ENCODE peak calls at places on chromosomes 4 and X, in six cellular contexts. J, N, V, A, U and Z are unnamed samples.

GRCh38 chr4:139892973-139893736 is 227.5 kb downstream of the MGST2 start:
- DNase-seq in J (no peak), N (no peak), V (no peak), A (no peak), U (no peak), Z (no peak)

GRCh38 chr4:114137984-114138383 is 158.5 kb upstream of the ARSJ start:
- DNase-seq in J (no peak), N (no peak), V (no peak), A (no peak), U (no peak), Z (no peak)

GRCh38 chrX:150236304-150236703 is 126.8 kb upstream of the MAMLD1 start:
- DNase-seq in J (peak; percentile 44), N (no peak), V (no peak), A (no peak), U (no peak), Z (no peak)

GRCh38 chr4:15658136-15658535 is 3.0 kb upstream of the FBXL5 start:
- DNase-seq in J (no peak), N (no peak), V (no peak), A (no peak), U (no peak), Z (no peak)

GRCh38 chr4:73843369-73843768 is 6.9 kb downstream of the CXCL6 start:
- DNase-seq in J (no peak), N (no peak), V (no peak), A (no peak), U (no peak), Z (no peak)

GRCh38 chr4:41746440-41747229 is 1.9 kb downstream of the PHOX2B start:
- DNase-seq in J (no peak), N (no peak), V (no peak), A (no peak), U (no peak), Z (no peak)

GRCh38 chrX:13994681-13995080 is 35.0 kb downstream of the GEMIN8 start:
- DNase-seq in J (no peak), N (no peak), V (no peak), A (no peak), U (no peak), Z (no peak)

GRCh38 chr4:183424109-183424751 is 20.2 kb upstream of the CDKN2AIP start:
- DNase-seq in J (no peak), N (no peak), V (no peak), A (no peak), U (no peak), Z (no peak)

GRCh38 chr4:138910914-138911336 is 104.7 kb upstream of the NOCT start:
- DNase-seq in J (peak; percentile 86), N (peak; percentile 40), V (no peak), A (peak; percentile 50), U (peak; percentile 55), Z (peak; percentile 90)

GRCh38 chr4:148443550-148444295 is 1.5 kb upstream of the NR3C2 start:
- DNase-seq in J (no peak), N (peak; percentile 9), V (no peak), A (no peak), U (no peak), Z (no peak)
- TF ChIP-seq BHLHE40 in J (no peak), N (no peak), V (no peak), A (no peak), U (no peak), Z (no peak)

GRCh38 chr4:126470862-126471261 is 1156.1 kb downstream of the FAT4 start:
- DNase-seq in J (peak; percentile 36), N (no peak), V (no peak), A (no peak), U (no peak), Z (no peak)
- TF ChIP-seq BHLHE40 in J (no peak), N (no peak), V (no peak), A (no peak), U (no peak), Z (no peak)

GRCh38 chr4:184536881-184537248 is 62.5 kb upstream of the IRF2 start:
- DNase-seq in J (no peak), N (no peak), V (no peak), A (peak; percentile 19), U (no peak), Z (no peak)
- TF ChIP-seq BHLHE40 in J (no peak), N (no peak), V (no peak), A (no peak), U (no peak), Z (no peak)

GRCh38 chr4:17985832-17986231 is 35.7 kb downstream of the LCORL start:
- DNase-seq in J (no peak), N (no peak), V (no peak), A (no peak), U (no peak), Z (no peak)

GRCh38 chr4:17981063-17981462 is 40.5 kb downstream of the LCORL start:
- DNase-seq in J (peak; percentile 30), N (no peak), V (no peak), A (no peak), U (no peak), Z (no peak)
- TF ChIP-seq BHLHE40 in J (no peak), N (no peak), V (no peak), A (no peak), U (no peak), Z (no peak)

DNA sequence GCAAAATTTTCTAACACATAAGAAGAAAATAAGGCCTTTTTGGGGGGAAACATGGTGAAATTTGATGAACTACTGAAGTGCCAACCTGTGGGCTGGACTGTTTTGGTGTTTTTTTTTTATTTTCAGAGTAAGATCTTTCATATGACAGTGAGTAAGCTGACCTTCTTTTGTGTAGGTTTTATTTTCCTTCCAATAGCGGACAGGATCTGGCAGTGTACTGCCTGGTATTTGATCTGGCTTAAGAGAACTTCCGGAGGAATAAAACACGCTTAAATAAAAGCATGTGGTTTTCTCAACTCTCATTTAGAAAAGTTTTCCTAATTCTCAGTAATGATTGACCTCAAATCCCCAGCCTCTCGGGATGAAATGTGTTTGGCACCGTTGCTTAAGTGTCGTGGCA is 65.5 kb upstream of the PDLIM3 start:
- DNase-seq in J (no peak), N (no peak), V (no peak), A (no peak), U (no peak), Z (no peak)
- TF ChIP-seq BHLHE40 in J (no peak), N (no peak), V (no peak), A (no peak), U (no peak), Z (no peak)

GRCh38 chrX:151985531-151985930 is 11.1 kb upstream of the GABRE start:
- DNase-seq in J (no peak), N (no peak), V (no peak), A (no peak), U (no peak), Z (no peak)
- TF ChIP-seq BHLHE40 in J (no peak), N (no peak), V (no peak), A (no peak), U (no peak), Z (no peak)

GRCh38 chrX:55709735-55710134 is 7.8 kb upstream of the RRAGB start:
- DNase-seq in J (no peak), N (no peak), V (no peak), A (no peak), U (no peak), Z (no peak)

GRCh38 chrX:55715847-55716246 is 1.7 kb upstream of the RRAGB start:
- DNase-seq in J (no peak), N (no peak), V (no peak), A (peak; percentile 10), U (peak; percentile 10), Z (no peak)

GRCh38 chrX:55713635-55714034 is 3.9 kb upstream of the RRAGB start:
- DNase-seq in J (no peak), N (no peak), V (no peak), A (no peak), U (no peak), Z (no peak)

GRCh38 chrX:55714111-55714510 is 3.4 kb upstream of the RRAGB start:
- DNase-seq in J (no peak), N (no peak), V (no peak), A (no peak), U (no peak), Z (no peak)

DNA sequence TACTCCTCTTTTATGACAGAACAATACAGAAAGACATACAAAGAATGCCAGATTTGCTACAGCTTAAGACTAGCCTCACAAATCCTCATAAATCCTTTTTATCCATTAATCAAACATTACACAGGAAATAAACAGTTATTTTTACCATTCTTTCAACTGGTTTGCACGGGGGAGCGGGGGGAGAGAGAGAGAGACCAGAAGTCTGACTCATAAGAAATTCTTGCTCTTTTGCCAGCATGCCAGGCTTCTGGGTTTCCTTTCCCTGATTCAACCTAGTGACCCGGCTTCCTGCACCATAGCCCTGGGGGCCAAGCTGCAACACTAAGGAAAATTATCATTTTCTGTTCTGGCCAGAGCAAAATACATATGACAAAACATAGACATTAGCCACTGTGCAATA is 6.8 kb upstream of the RRAGB start:
- DNase-seq in J (no peak), N (no peak), V (no peak), A (no peak), U (no peak), Z (no peak)
- TF ChIP-seq BHLHE40 in J (no peak), N (no peak), V (no peak), A (no peak), U (no peak), Z (no peak)

DNA sequence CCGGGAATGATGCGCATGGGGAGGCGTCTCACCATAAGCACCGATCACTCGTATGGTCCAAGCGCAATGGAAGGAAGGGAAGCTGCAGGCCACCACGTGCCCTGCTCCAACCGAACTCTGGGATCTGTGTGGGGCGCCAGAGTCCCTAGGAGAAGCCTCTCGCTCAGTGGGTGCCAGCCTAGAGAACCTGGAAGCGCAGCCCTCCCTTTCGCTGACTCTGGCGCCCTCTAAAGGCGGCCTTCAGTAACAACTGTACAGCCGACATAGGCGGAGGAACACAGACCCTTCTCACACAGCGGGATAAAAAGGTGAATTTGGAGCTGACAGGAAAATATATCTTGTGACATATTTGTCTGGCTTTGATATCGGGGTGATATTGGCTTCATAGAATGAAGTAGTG is 76.0 kb downstream of the INTS6L start:
- DNase-seq in J (peak; percentile 16), N (peak; percentile 75), V (no peak), A (peak; percentile 52), U (peak; percentile 2), Z (peak; percentile 6)
- TF ChIP-seq BHLHE40 in J (no peak), N (no peak), V (no peak), A (no peak), U (no peak), Z (no peak)

GRCh38 chrX:97524997-97525396 is 641.3 kb downstream of the RPA4 start:
- DNase-seq in J (no peak), N (no peak), V (no peak), A (no peak), U (no peak), Z (no peak)
- TF ChIP-seq BHLHE40 in J (no peak), N (no peak), V (no peak), A (no peak), U (no peak), Z (no peak)